ENCODE peak calls at places on chromosomes 4 and X, in five cellular contexts. I, R, M, Z and H are unnamed samples.

GRCh38 chr4:110005461-110006056 is 92.9 kb downstream of the EGF start:
- DNase-seq in I (peak; percentile 57), R (peak; percentile 52), M (peak; percentile 60), Z (no peak), H (peak; percentile 40)

GRCh38 chrX:17931855-17932254 is 70.8 kb upstream of the RAI2 start:
- DNase-seq in Z (no peak), I (no peak), M (no peak), R (no peak), H (no peak)

GRCh38 chr4:110586137-110586850 is 36.6 kb downstream of the PITX2 start:
- DNase-seq in R (peak; percentile 37), M (no peak), I (peak; percentile 31), Z (no peak), H (peak; percentile 60)

GRCh38 chr4:139253046-139253445 is 27.0 kb downstream of the MGARP start:
- DNase-seq in I (no peak), Z (no peak), M (no peak), R (no peak), H (no peak)

GRCh38 chr4:2132438-2132837 is 73.3 kb downstream of the NAT8L start:
- DNase-seq in R (no peak), M (no peak), I (peak; percentile 8), Z (no peak), H (no peak)

GRCh38 chr4:11585506-11585905 is 156.8 kb upstream of the HS3ST1 start:
- DNase-seq in R (no peak), M (no peak), I (peak; percentile 34), Z (no peak), H (peak; percentile 42)

GRCh38 chr4:153218961-153219360 is 14.7 kb downstream of the TRIM2 start:
- DNase-seq in R (no peak), I (no peak), Z (no peak), M (peak; percentile 9), H (no peak)

GRCh38 chrX:57528670-57529255 is 63.0 kb upstream of the ZXDB start:
- DNase-seq in R (no peak), Z (no peak), M (peak; percentile 5), I (no peak), H (no peak)

DNA sequence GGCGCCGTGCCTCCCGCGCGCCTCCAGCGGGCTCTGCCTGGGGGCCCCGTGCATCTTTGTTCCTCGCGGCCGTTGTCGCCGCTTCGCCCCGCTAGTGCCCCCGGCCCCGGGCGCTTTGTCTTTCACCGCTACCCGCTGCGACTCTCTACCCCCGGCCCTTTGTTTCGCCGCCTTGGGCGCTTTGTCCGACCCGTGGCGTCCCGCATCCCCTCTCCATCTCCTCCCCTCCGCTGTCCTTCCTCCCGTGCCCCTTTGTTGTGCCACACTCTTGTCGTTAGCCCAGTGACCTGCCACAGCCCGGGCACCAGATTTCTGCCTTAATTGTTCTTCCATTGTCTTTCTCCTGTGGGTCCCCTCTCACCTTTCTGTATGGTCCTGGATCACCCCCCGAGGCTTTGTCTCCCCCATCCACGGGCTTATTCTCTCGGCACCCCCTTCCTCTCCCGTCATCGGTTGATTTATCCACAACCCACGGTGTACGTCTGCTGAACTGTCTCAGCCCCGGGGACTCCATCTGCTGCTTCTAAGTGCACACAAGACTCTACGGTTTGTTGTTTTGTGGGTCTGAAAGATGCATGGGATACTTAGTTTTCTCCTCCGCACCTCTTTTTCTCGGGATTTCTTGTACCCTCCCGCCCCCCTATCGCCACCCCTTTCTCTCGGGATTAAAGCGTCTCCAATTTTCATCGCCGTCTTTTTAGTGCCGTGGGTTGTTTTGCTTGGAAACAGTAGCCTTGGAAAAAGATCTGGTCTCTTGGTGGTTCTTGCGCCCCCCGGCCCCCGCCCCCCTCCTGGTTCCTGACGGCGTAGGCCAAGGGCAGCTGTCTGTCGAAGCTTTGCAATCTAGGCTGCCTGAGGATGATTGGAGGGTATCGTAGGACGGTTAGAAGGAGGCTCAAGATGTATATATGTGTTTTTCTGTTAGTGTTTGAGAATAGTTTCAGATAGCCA is 787 bp downstream of the RBPJ start:
- DNase-seq in Z (no peak), R (peak; percentile 38), I (no peak), M (peak; percentile 5), H (peak; percentile 10)
- TF ChIP-seq JUND in Z (no peak), R (no peak), I (no peak), M (no peak), H (no peak)

GRCh38 chr4:81118086-81118485 is 87.6 kb downstream of the BMP3 start:
- DNase-seq in M (no peak), I (no peak), R (no peak), Z (no peak), H (no peak)
- TF ChIP-seq JUND in M (no peak), I (no peak), R (no peak), Z (no peak), H (no peak)

DNA sequence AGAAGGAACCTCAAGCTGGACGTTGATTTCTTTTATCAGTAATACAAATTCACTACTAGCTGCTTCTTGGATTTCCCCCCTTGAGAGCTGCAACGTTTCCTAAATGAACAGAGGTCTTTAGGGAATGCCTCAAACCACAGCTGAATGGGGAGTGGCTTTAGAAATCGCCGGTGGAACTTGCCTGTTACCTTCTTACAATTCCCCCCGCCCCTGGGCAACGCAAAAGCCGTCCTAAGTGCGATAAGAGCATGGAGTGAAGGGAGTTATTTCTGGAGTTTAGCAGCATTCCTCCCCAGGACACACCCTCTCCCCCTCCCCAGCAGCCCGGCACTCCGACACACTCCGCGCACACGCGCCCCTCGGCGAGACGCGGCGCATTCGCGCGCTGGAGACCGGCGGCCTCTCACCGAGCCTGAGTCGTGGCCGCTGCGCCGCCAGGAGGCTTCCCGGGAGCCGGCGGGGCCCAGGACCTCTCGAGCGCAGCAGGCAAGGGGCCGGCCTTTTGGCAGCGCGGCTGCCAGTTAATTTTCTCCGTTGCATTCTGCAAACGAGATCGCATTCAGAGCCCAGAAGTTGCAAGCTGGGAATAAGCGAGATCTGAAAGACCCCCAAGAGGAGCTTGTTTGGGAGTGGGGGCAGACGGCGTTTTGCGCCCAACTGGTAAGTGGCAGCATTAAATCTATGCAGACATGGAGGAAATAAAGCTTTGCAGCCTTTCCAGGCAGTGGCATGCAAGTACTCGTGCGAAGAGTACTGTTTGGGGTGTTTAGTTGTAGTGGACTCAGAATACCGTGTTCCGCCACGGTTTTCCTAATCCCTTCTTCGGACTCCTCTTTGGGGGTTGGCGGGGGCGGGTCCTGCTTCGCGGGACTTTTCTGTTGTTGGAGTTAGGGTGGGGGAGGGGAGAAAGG is 134.6 kb downstream of the PALLD start:
- DNase-seq in Z (peak; percentile 36), R (peak; percentile 87), I (no peak), M (no peak), H (peak; percentile 35)
- TF ChIP-seq JUND in Z (no peak), R (no peak), I (no peak), M (no peak), H (no peak)

GRCh38 chr4:40962551-40963185 is 212.9 kb downstream of the NSUN7 start:
- DNase-seq in I (no peak), Z (no peak), R (no peak), M (no peak), H (no peak)
- TF ChIP-seq JUND in I (no peak), Z (no peak), R (no peak), M (no peak), H (no peak)

GRCh38 chrX:119189586-119189985 is 46.5 kb upstream of the PGRMC1 start:
- DNase-seq in I (no peak), R (no peak), M (no peak), Z (no peak), H (no peak)

GRCh38 chrX:119189115-119189514 is 47.0 kb upstream of the PGRMC1 start:
- DNase-seq in Z (no peak), I (no peak), M (no peak), R (no peak), H (no peak)

GRCh38 chrX:119187298-119187697 is 48.8 kb upstream of the PGRMC1 start:
- DNase-seq in R (no peak), Z (no peak), M (peak; percentile 60), I (no peak), H (no peak)

GRCh38 chrX:119190251-119190651 is 45.8 kb upstream of the PGRMC1 start:
- DNase-seq in Z (no peak), I (no peak), R (no peak), M (no peak), H (no peak)

DNA sequence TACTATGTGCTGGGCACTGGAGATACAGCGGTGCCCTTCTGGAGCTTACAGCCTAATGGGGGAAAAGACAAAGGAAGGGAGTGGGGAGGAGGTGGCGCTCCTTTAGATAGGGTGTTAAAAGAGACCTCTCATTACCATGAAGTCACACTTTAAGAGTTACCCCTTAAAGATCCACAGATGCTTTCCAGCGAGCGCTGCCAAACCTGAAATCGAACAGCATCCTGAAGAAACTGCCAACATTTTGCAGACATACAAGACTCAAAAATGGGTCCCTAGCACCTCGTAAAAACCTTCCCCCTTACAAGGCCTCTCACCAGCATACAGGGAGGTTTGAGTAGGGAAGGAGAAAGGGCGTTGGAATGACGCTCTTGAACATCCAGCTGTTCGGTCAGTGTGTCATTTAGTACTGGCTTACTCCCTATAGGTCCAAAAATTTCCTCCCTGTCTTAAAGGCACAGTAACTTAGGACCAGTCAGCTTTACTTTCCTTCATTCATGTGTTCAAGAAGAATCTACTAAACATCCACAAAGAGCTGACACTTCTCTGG is 45.3 kb upstream of the PGRMC1 start:
- DNase-seq in I (no peak), M (no peak), Z (no peak), R (no peak), H (no peak)
- TF ChIP-seq JUND in I (no peak), M (no peak), Z (no peak), R (no peak), H (no peak)